ENCODE peak calls at places on chromosomes 11 and 22, in nine cellular contexts. F is H7; O is cardiac muscle cell; H is cardiac fibroblast; N is astrocyte of the cerebellum; D is CD8-positive, alpha-beta memory T cell; C is SJSA1; Z is AG04449; G is tibial artery. K is an unnamed sample.

GRCh38 chr11:134536677-134537076 is 124.6 kb upstream of the B3GAT1 start:
- DNase-seq in F (peak; percentile 28), O (no peak), H (no peak), N (no peak), D (no peak), C (peak; percentile 4), Z (no peak), G (peak; percentile 32), K (no peak)

GRCh38 chr11:120354068-120354467 is 17.9 kb downstream of the ARHGEF12 start:
- DNase-seq in F (no peak), O (no peak), H (no peak), N (no peak), D (no peak), C (no peak), Z (no peak), G (no peak), K (no peak)

GRCh38 chr11:1840780-1841480 is 2.1 kb downstream of the TNNI2 start:
- DNase-seq in F (no peak), O (no peak), H (no peak), N (no peak), D (no peak), C (no peak), Z (no peak), G (no peak), K (no peak)

GRCh38 chr11:7977251-7977917 is 9.8 kb upstream of the EIF3F start:
- DNase-seq in F (no peak), O (peak; percentile 73), H (peak; percentile 64), N (peak; percentile 41), D (no peak), C (peak; percentile 40), Z (peak; percentile 87), G (no peak), K (peak; percentile 78)

GRCh38 chr22:35092146-35092805 is 26.3 kb downstream of the ISX start:
- DNase-seq in F (no peak), O (no peak), H (no peak), N (no peak), D (no peak), C (no peak), Z (no peak), G (no peak), K (no peak)

GRCh38 chr22:20444325-20444724 is 6.7 kb upstream of the SCARF2 start:
- DNase-seq in F (no peak), O (no peak), H (no peak), N (no peak), D (no peak), C (no peak), Z (no peak), G (no peak), K (no peak)

GRCh38 chr22:45565973-45566372 is 63.3 kb downstream of the FBLN1 start:
- DNase-seq in F (peak; percentile 78), O (no peak), H (no peak), N (no peak), D (no peak), C (no peak), Z (no peak), G (no peak), K (no peak)

GRCh38 chr11:81495699-81496292 is 1237.9 kb downstream of the FAM181B start:
- DNase-seq in F (no peak), O (no peak), H (no peak), N (no peak), D (no peak), C (no peak), Z (no peak), G (no peak), K (no peak)

GRCh38 chr22:29944339-29944738 is 61.4 kb downstream of the MTMR3 start:
- DNase-seq in F (no peak), O (no peak), H (no peak), N (no peak), D (no peak), C (no peak), Z (no peak), G (no peak), K (no peak)

GRCh38 chr22:24554316-24555159 is at the start of gene GUCD1:
- DNase-seq in F (peak; percentile 61), O (peak; percentile 52), H (peak; percentile 53), N (no peak), D (peak; percentile 9), C (peak; percentile 55), Z (no peak), G (peak; percentile 73), K (no peak)

GRCh38 chr11:127609025-127609788 is 608.6 kb upstream of the KIRREL3 start:
- DNase-seq in F (no peak), O (no peak), H (no peak), N (no peak), D (no peak), C (no peak), Z (no peak), G (no peak), K (no peak)

GRCh38 chr11:16154715-16155396 is 201.5 kb downstream of the SOX6 start:
- DNase-seq in F (no peak), O (peak; percentile 10), H (no peak), N (no peak), D (no peak), C (peak; percentile 76), Z (no peak), G (no peak), K (no peak)

GRCh38 chr11:61787928-61788491 is 4.4 kb downstream of the TMEM258 start:
- DNase-seq in F (peak; percentile 90), O (peak; percentile 88), H (peak; percentile 81), N (peak; percentile 35), D (no peak), C (peak; percentile 63), Z (no peak), G (no peak), K (peak; percentile 19)

GRCh38 chr11:78622666-78623065 is 48.0 kb upstream of the NARS2 start:
- DNase-seq in F (no peak), O (no peak), H (no peak), N (no peak), D (no peak), C (no peak), Z (no peak), G (no peak), K (no peak)

GRCh38 chr11:58059011-58059358 is 28.2 kb downstream of the OR6Q1 start:
- DNase-seq in F (peak; percentile 27), O (peak; percentile 93), H (peak; percentile 90), N (peak; percentile 68), D (no peak), C (peak; percentile 75), Z (peak; percentile 40), G (no peak), K (peak; percentile 49)

GRCh38 chr11:35526370-35526792 is 965 bp upstream of the PAMR1 start:
- DNase-seq in F (peak; percentile 51), O (no peak), H (no peak), N (no peak), D (no peak), C (no peak), Z (no peak), G (no peak), K (no peak)
- H3K4me3 ChIP-seq in F (peak overlapping the region; percentile 59), O (no peak overlapping the region), H (no peak overlapping the region), N (no peak overlapping the region), D (no peak overlapping the region), C (no peak overlapping the region), Z (peak overlapping the region; percentile 80), G (no peak overlapping the region), K (no peak overlapping the region)

GRCh38 chr11:67355794-67356550 is 2.6 kb upstream of the POLD4 start:
- DNase-seq in F (no peak), O (no peak), H (no peak), N (no peak), D (no peak), C (no peak), Z (no peak), G (no peak), K (no peak)

GRCh38 chr11:67354314-67355022 is 1.1 kb upstream of the POLD4 start:
- DNase-seq in F (peak; percentile 46), O (peak; percentile 93), H (peak; percentile 96), N (no peak), D (no peak), C (peak; percentile 97), Z (peak; percentile 77), G (peak; percentile 96), K (peak; percentile 97)

GRCh38 chr11:67356551-67356866 is 3.2 kb upstream of the POLD4 start:
- DNase-seq in F (peak; percentile 25), O (no peak), H (no peak), N (no peak), D (no peak), C (no peak), Z (no peak), G (no peak), K (no peak)

GRCh38 chr11:67353317-67354313 is at the start of gene POLD4:
- DNase-seq in F (peak; percentile 99), O (peak; percentile 99), H (peak; percentile 98), N (peak; percentile 83), D (peak; percentile 96), C (peak; percentile 100), Z (peak; percentile 77), G (peak; percentile 100), K (peak; percentile 93)

GRCh38 chr11:67355023-67355793 is 1.9 kb upstream of the POLD4 start:
- DNase-seq in F (peak; percentile 32), O (no peak), H (no peak), N (no peak), D (no peak), C (no peak), Z (no peak), G (peak; percentile 78), K (no peak)
- H3K4me3 ChIP-seq in F (no peak overlapping the region), O (no peak overlapping the region), H (no peak overlapping the region), N (no peak overlapping the region), D (no peak overlapping the region), C (no peak overlapping the region), Z (peak overlapping the region; percentile 8), G (no peak overlapping the region), K (no peak overlapping the region)

DNA sequence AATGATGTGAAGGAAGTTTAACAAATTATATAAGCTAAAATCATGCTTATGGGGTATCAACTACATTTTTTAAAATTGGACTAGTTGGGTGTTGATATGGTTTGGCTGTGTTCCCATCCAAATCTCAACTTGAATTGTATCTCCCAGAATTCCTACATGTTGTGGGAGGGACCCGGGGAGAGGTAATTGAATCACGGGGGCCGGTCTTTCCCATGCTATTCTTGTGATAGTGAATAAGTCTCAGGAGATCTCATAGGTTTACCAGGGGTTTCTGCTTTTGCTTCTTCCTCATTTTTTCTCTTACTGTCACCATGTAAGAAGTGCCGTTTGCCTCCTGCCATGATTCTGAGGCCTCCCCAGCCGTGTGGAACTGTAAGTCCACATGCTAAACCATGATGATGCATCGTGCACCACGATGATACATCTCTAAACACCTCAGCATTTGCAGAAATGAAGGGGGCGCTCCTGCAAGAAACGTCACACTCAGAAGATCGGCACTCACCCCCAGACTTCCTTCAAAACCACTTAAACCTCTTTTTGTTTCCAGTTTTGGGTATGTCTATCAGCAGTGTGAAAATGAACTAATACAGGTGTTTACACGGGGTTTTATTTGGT is 340.0 kb downstream of the SHANK2 start:
- DNase-seq in F (no peak), O (no peak), H (no peak), N (no peak), D (no peak), C (no peak), Z (no peak), G (no peak), K (no peak)
- H3K4me3 ChIP-seq in F (no peak overlapping the region), O (no peak overlapping the region), H (no peak overlapping the region), N (no peak overlapping the region), D (no peak overlapping the region), C (no peak overlapping the region), Z (no peak overlapping the region), G (no peak overlapping the region), K (no peak overlapping the region)

DNA sequence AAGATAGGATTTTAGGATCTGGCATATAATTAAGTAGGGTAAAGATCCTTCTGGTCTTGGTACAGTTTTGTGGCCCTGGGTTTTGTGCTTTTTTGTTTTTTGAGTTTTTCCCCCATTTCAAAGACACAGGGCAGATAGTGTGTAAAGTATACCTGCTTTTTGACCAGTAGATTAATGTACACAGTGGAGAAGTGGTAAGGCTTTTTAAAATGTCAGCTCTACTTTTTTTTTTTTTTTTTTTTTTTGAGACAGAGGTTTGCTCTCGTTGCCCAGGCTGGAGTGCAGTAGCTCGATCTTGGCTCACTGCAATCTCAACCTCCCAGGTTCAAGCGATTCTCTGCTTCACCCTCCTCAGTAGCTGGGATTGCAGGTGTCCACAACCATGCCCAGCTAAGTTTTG is 4.0 kb downstream of the EP300 start:
- DNase-seq in F (no peak), O (no peak), H (no peak), N (no peak), D (no peak), C (no peak), Z (no peak), G (no peak), K (no peak)
- H3K4me3 ChIP-seq in F (no peak overlapping the region), O (peak overlapping the region; percentile 15), H (no peak overlapping the region), N (no peak overlapping the region), D (no peak overlapping the region), C (no peak overlapping the region), Z (no peak overlapping the region), G (no peak overlapping the region), K (no peak overlapping the region)

K was measured in skeletal muscle cell.